ENCODE peak calls at places on chromosomes 11 and 22, in four cellular contexts. X is brain microvascular endothelial cell, U is psoas muscle, D is neural progenitor cell. Q is an unnamed sample.

GRCh38 chr11:117382746-117383145 is 55.1 kb downstream of the CEP164 start:
- DNase-seq in X (no peak), D (no peak), U (no peak), Q (no peak)

GRCh38 chr22:40128989-40129388 is 48.7 kb upstream of the TNRC6B start:
- DNase-seq in X (no peak), D (no peak), U (no peak), Q (peak; percentile 30)

GRCh38 chr11:119942583-119943338 is 195.2 kb downstream of the TRIM29 start:
- DNase-seq in U (no peak), X (no peak), D (no peak), Q (no peak)

GRCh38 chr11:108496643-108497256 is 1.4 kb downstream of the POGLUT3 start:
- DNase-seq in U (no peak), X (no peak), D (no peak), Q (no peak)

GRCh38 chr11:100929377-100929776 is 200.2 kb downstream of the PGR start:
- DNase-seq in D (no peak), X (peak; percentile 34), U (no peak), Q (no peak)

GRCh38 chr11:32374261-32374711 is 61.1 kb downstream of the WT1 start:
- DNase-seq in U (no peak), X (no peak), D (peak; percentile 67), Q (peak; percentile 31)

GRCh38 chr22:25564320-25564978 is at the start of gene GRK3:
- DNase-seq in D (peak; percentile 90), U (peak; percentile 74), X (peak; percentile 18), Q (peak; percentile 74)

GRCh38 chr11:10426475-10426874 is 28.6 kb upstream of the AMPD3 start:
- DNase-seq in U (no peak), D (no peak), X (no peak), Q (no peak)

GRCh38 chr11:12248330-12248729 is 129.0 kb upstream of the PARVA start:
- DNase-seq in D (peak; percentile 29), X (no peak), U (peak; percentile 35), Q (peak; percentile 72)

GRCh38 chr11:27274854-27275395 is 88.1 kb downstream of the CCDC34 start:
- DNase-seq in U (no peak), X (no peak), D (no peak), Q (no peak)

GRCh38 chr22:44211946-44212930 is 31.5 kb downstream of the PARVG start:
- DNase-seq in D (no peak), X (no peak), U (no peak), Q (no peak)

GRCh38 chr11:120354779-120355178 is 18.6 kb downstream of the ARHGEF12 start:
- DNase-seq in U (no peak), D (no peak), X (no peak), Q (no peak)

GRCh38 chr11:106399624-106400023 is 322.2 kb downstream of the AASDHPPT start:
- DNase-seq in X (no peak), D (no peak), U (no peak), Q (no peak)

GRCh38 chr11:12164061-12165014 is 53.9 kb downstream of the MICAL2 start:
- DNase-seq in X (peak; percentile 77), D (no peak), U (no peak), Q (no peak)

GRCh38 chr22:28939932-28940331 is 56.6 kb downstream of the ZNRF3 start:
- DNase-seq in X (no peak), U (no peak), D (peak; percentile 55), Q (no peak)

GRCh38 chr11:1218788-1219445 is 3.9 kb upstream of the MUC5B start:
- DNase-seq in U (peak; percentile 5), D (no peak), X (no peak), Q (peak; percentile 6)

GRCh38 chr22:45997077-45997774 is 20.3 kb upstream of the WNT7B start:
- DNase-seq in U (peak; percentile 91), X (peak; percentile 93), D (peak; percentile 62), Q (peak; percentile 95)

GRCh38 chr11:64791781-64792291 is 11.2 kb downstream of the MAP4K2 start:
- DNase-seq in X (no peak), U (no peak), D (no peak), Q (no peak)

GRCh38 chr11:20518323-20518834 is 81.0 kb upstream of the SLC6A5 start:
- DNase-seq in U (no peak), D (no peak), X (no peak), Q (no peak)

GRCh38 chr11:43879789-43880639 is 617 bp upstream of the ALKBH3 start:
- DNase-seq in U (no peak), D (no peak), X (no peak), Q (no peak)

GRCh38 chr22:50308597-50308935 is 1.1 kb upstream of the PLXNB2 start:
- DNase-seq in D (peak; percentile 39), U (peak; percentile 82), X (no peak), Q (peak; percentile 91)

GRCh38 chr11:103871923-103872551 is 164.4 kb upstream of the DDI1 start:
- DNase-seq in U (no peak), X (no peak), D (no peak), Q (no peak)

GRCh38 chr22:27989758-27990450 is 70.8 kb upstream of the PITPNB start:
- DNase-seq in U (no peak), D (no peak), X (no peak), Q (no peak)

GRCh38 chr11:72072348-72072747 is 8.0 kb downstream of the NUMA1 start:
- DNase-seq in U (no peak), D (peak; percentile 21), X (peak; percentile 72), Q (no peak)

GRCh38 chr11:44016129-44016528 is 31.7 kb upstream of the ACCSL start:
- DNase-seq in D (no peak), U (peak; percentile 59), X (peak; percentile 86), Q (peak; percentile 72)

DNA sequence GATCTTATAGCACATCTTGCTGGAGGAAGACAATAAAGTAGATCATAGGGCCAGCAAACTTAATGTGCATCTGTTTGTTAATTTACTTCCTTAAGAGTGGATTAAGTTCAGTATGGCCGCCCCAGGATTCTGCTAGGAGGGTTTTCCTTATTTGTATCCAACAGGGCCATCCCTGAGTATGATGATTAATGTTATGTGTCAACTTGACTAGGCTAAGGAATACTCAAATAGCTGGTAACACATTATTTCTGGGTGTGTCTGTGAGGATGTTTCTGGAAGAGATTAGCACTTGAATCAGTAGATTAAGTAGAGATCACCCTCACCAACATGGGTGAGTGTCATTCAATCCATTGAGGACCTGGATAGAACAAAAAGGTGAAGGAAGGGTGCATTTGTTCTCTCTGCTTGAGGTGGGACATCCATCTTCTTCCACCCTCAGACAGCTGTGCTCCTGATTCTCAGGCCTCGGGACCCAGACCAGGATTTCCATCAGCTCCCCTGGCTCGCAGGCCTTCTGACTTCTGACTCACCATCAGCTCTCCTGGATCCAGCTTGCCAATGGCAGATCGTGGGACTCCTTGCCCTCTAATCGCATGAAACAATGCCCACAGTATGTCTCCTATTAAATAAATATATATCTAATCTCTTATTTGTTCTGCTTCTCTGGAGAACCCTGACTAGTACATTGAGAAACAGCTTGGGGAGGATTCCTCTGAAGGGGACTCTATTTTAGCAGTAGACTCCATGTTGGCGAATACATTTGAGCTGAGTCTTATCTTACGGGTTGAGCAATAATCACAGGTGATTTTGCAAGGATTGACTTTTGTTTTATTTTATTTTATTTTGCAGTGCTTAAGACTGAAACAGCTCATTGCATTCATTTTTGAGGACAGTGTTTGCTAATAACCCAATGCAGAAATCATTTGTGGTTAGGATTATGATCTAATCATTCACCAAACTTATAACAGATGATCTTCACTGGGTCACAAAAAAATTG is 9.0 kb upstream of the ZBTB44 start:
- DNase-seq in X (no peak), D (no peak), U (no peak), Q (no peak)
- H3K4me3 ChIP-seq in X (no peak overlapping the region), D (no peak overlapping the region), U (no peak overlapping the region), Q (no peak overlapping the region)

GRCh38 chr11:6418958-6419611 is at the start of gene APBB1:
- DNase-seq in U (peak; percentile 77), D (peak; percentile 89), X (peak; percentile 47), Q (peak; percentile 77)
- TF ChIP-seq CTCF in U (peak; percentile 18), D (peak; percentile 12), X (peak; percentile 30), Q (no peak)

DNA sequence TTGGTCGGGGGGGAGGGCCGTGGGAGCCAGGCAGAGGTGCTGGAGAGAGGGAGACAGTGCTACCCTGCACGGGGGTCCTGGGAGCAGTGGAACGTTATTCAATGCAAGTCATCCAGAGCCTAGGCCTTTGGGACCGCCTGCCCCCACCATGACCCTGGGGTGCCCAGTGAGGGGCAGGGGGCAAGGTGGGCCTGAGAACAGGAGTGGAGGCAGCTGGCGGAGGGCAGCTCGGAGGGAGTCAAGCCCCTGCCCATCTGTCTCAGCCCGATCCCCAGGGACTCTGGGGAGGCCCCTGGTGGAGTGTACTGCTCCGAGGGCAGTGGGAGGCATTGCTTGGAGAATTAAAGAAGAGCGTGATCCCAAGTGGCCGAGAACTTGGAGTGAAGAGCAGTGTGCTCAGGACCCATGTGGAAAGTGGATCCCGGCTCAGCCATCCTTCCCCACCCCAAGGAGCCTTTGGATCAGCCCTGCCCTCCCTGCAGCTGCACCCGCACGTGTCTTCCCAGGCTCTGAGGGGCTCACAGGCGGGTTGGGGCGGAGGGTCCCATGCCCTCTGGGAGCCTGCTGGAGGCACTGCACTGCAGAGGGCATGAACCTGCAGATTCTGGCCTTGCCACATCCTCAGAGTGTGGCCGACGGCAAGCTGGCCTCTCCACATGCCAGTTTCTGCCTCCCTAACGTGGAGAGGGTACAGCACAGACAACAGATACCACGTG is 34.0 kb upstream of the SMIM38 start:
- DNase-seq in D (no peak), X (no peak), U (no peak), Q (no peak)
- H3K4me3 ChIP-seq in D (no peak overlapping the region), X (no peak overlapping the region), U (no peak overlapping the region), Q (no peak overlapping the region)

DNA sequence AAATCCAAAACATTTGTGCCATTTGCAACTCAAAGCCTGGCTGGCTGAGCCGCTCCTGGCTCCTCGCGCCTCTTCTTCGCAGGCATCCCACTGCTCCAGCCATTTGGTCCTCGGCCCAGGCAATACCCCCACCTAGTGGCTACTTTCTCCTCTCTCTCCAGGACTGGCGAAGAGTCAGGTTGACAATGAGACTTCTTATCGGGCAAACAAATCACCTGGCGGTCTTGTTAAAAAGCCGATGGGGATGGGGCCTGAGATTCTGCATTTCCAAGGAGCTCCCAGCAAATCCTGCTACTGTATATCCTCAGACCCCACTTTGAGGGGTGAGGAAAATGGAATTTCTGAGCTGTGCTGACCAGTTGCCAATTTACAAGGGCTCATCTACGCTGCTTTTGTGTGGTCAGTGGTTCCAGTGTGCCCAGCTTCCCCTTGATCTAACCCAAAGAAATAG is 89.0 kb downstream of the ISX start:
- DNase-seq in X (peak; percentile 49), U (peak; percentile 35), D (peak; percentile 85), Q (peak; percentile 37)
- TF ChIP-seq CTCF in X (peak; percentile 92), U (peak; percentile 53), D (peak; percentile 87), Q (peak; percentile 67)

GRCh38 chr22:35352214-35353111 is 28.4 kb upstream of the HMOX1 start:
- DNase-seq in U (peak; percentile 64), X (no peak), D (peak; percentile 74), Q (peak; percentile 65)
- H3K4me3 ChIP-seq in U (no peak overlapping the region), X (no peak overlapping the region), D (no peak overlapping the region), Q (no peak overlapping the region)

DNA sequence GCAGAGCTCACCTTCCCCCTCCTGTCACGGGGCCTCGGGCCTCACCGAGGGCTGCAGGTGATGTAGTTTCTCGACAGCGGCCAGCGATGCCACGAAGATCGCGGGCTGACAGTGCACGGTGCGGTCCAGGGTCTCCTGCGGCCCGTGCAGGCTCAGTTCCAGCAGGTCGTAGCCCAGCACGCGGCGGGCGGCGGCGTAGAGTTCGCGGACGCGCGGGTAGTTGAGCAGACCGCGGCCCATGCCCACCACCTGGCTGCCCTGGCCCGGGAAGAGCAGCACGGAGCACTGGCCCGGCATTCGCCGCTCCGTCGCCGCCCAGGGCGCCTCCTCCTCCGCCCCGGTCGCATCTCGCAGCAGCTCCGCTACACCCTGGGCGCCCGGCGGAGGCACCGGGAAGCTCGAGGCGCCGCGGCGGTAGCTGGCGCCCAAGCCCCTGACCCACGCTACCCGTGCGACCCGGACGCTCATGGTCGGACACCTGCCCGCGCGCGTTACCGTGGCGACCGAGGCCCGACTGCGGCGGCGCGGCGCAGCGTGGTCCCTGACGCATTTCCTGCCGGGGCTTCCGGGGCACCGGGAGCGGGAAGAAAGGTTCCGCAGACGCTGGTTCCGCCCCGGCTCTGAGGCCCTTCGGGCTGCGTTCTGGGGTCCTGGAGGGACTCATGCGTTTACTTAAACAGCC is at the start of gene MCAT:
- DNase-seq in U (peak; percentile 90), D (peak; percentile 84), X (peak; percentile 55), Q (peak; percentile 82)
- TF ChIP-seq CTCF in U (no peak), D (no peak), X (no peak), Q (no peak)

GRCh38 chr11:118658372-118659313 is 20.8 kb downstream of the TREH start:
- DNase-seq in D (no peak), U (no peak), X (no peak), Q (no peak)
- H3K4me3 ChIP-seq in D (no peak overlapping the region), U (no peak overlapping the region), X (no peak overlapping the region), Q (peak overlapping the region; percentile 1)

Q was measured in heart right ventricle.